ENCODE peak calls at places on chromosomes 13 and 19, in six cellular contexts. A is A549, M is tibial nerve, I is upper lobe of left lung, L is esophagus muscularis mucosa, W is sigmoid colon. B is an unnamed sample.

GRCh38 chr13:44197791-44198770 is 175.5 kb upstream of the SERP2 start:
- DNase-seq in I (no peak), L (peak; percentile 68), W (no peak), M (no peak), A (no peak), B (no peak)

GRCh38 chr13:25819856-25820530 is 231.8 kb downstream of the SHISA2 start:
- DNase-seq in A (no peak), I (peak; percentile 51), W (no peak), M (no peak), L (no peak), B (no peak)

GRCh38 chr13:77779461-77780272 is 82.2 kb downstream of the SLAIN1 start:
- DNase-seq in M (peak; percentile 66), I (peak; percentile 83), W (no peak), L (no peak), A (peak; percentile 1), B (peak; percentile 11)

GRCh38 chr19:58554494-58555368 is at the start of gene CHMP2A:
- DNase-seq in L (peak; percentile 100), M (peak; percentile 97), I (peak; percentile 98), W (peak; percentile 100), A (peak; percentile 98), B (peak; percentile 99)

GRCh38 chr19:12779162-12779993 is 4.0 kb upstream of the HOOK2 start:
- DNase-seq in I (peak; percentile 62), M (no peak), A (no peak), L (no peak), W (peak; percentile 89), B (peak; percentile 46)

GRCh38 chr13:50243926-50244325 is 228.7 kb downstream of the KCNRG start:
- DNase-seq in I (no peak), L (no peak), W (no peak), M (no peak), A (no peak), B (no peak)

GRCh38 chr19:33513424-33513823 is 8.2 kb downstream of the PEPD start:
- DNase-seq in M (no peak), I (no peak), W (no peak), L (no peak), A (no peak), B (no peak)

GRCh38 chr19:48754950-48755645 is at the start of gene FGF21:
- DNase-seq in W (no peak), L (no peak), A (no peak), I (no peak), M (no peak), B (no peak)

GRCh38 chr13:69585656-69586055 is 522.0 kb upstream of the ATXN8OS start:
- DNase-seq in I (no peak), L (no peak), M (no peak), A (no peak), W (no peak), B (no peak)

GRCh38 chr19:343941-344624 is 513 bp downstream of the MIER2 start:
- DNase-seq in W (peak; percentile 65), I (no peak), A (peak; percentile 47), L (no peak), M (no peak), B (no peak)

DNA sequence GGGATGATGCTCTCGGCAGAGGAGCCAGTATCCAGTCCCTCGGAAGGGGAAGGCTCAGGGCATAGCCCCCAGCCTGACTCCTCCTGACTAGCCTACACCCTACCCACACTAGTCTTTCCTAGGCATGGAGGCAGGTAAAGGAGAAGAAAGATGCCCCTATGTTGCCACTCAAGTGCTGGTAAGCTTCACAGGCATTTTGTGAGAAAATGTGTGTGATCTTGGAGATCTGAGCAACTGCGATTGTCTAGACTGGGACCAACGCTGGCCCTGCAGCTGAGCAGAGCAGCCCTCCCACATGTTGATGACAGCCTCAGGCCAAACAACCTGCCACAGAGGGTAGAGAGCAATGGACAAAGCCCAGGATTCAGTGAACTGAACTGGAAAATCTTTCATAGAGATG is 11.7 kb upstream of the ATP12A start:
- DNase-seq in A (no peak), L (no peak), I (no peak), W (no peak), M (no peak), B (no peak)
- H3K4me1 ChIP-seq in A (peaks cover 3% of the 10 kb centered on the region), L (peaks cover 8% of the 10 kb centered on the region), I (peaks cover 10% of the 10 kb centered on the region), W (peaks cover 22% of the 10 kb centered on the region), M (peaks cover 8% of the 10 kb centered on the region), B (peaks cover 24% of the 10 kb centered on the region)

DNA sequence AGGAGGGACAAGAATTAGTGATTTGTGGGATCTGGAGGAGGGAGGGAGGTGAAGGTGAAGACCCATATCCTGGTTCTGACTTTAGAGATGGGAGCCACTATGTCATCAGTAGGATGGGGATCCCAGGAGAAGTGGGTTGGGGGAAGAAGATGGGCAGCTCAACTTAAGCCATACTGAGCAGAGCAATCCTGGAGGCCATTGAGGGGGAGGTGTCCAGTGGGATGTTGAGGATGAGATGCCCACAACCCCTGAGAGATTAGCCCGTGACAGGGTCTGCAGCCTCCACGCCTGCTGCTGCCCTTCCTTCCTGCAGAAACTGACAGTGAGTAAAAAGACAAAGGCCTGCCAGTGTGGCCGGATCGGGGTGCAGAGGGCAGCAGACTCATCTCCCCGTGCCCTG is 11.2 kb upstream of the SIGLEC6 start:
- DNase-seq in L (no peak), W (no peak), A (no peak), I (no peak), M (no peak), B (no peak)
- TF ChIP-seq EP300 in L (no peak), W (no peak), A (no peak), I (no peak), M (no peak), B (no peak)

GRCh38 chr13:40706439-40706838 is 40.0 kb upstream of the FOXO1 start:
- DNase-seq in W (no peak), L (no peak), I (no peak), M (no peak), A (no peak), B (no peak)
- H3K27ac ChIP-seq in W (no peak overlapping the region), L (no peak overlapping the region), I (no peak overlapping the region), M (no peak overlapping the region), A (no peak overlapping the region), B (no peak overlapping the region)

DNA sequence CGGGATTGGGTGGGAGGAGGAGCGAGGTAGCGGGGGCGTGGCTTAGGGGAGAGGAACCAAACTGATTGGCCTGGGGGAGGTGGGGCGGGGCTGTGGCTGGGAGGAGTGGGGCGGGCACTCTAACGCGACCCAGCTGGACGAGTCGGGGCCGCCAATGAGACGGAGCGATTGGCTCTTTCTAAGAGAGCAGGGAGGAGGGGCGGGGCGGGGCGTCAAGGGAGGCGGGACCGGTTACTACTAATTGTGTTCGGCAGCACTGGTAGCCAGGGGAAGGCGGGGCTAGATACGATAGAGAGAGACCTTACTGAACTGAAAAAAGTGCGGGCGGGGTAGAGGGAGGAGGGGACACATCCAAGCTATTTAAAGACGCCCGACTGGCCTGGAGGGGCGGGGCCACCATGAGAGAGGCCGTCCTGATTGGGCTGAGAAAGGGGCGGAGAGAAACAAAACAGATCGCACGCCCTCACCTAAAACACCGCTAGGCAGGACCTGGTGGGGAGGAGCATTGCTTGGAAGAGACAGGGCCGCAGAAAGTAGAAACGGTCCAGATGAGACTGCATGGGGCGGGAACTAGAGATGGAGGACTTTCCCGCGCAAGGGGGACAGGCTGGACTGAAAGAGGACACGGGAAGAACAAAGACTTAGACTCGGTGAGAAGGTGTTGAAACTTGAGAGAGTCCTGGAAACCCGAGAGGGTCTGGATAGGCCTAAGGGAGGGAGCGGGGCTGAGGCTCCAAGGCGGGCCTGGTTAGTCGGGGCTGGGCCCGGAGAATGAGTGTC is at the start of gene KCNC3:
- DNase-seq in A (peak; percentile 99), I (peak; percentile 100), M (peak; percentile 94), W (peak; percentile 97), L (peak; percentile 99), B (peak; percentile 99)
- H3K4me1 ChIP-seq in A (peaks cover 45% of the 10 kb centered on the region), I (peaks cover 79% of the 10 kb centered on the region), M (peaks cover 22% of the 10 kb centered on the region), W (peaks cover 45% of the 10 kb centered on the region), L (peaks cover 32% of the 10 kb centered on the region), B (peaks cover 48% of the 10 kb centered on the region)

GRCh38 chr19:9584073-9584833 is at the start of gene ZNF121:
- DNase-seq in I (peak; percentile 79), M (peak; percentile 73), A (peak; percentile 36), W (peak; percentile 89), L (peak; percentile 98), B (peak; percentile 88)
- TF ChIP-seq EP300 in I (no peak), M (peak; percentile 56), A (no peak), W (no peak), L (no peak), B (no peak)

DNA sequence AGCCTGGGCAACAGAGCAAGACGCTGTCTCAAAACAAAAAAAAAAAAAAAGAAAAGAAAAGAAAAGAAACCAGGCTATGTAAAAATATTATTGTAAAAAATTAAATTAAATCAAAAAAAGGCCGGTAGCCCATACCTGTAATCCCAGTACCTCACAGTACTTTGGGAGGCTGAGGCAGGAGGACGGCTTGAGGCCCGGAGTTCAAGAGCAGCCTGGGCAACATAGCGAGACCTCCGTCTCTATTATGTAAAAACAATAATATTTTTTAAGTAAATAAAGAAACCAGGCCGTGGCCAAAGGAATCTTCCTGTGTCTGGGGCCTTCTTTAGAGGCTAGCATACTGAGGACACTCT is 770 bp upstream of the CAPNS1 start:
- DNase-seq in M (no peak), I (no peak), A (no peak), W (no peak), L (no peak), B (no peak)
- H3K27ac ChIP-seq in M (peak overlapping the region; percentile 100), I (peak overlapping the region; percentile 100), A (peak overlapping the region; percentile 93), W (peak overlapping the region; percentile 100), L (peak overlapping the region; percentile 92), B (peak overlapping the region; percentile 96)

DNA sequence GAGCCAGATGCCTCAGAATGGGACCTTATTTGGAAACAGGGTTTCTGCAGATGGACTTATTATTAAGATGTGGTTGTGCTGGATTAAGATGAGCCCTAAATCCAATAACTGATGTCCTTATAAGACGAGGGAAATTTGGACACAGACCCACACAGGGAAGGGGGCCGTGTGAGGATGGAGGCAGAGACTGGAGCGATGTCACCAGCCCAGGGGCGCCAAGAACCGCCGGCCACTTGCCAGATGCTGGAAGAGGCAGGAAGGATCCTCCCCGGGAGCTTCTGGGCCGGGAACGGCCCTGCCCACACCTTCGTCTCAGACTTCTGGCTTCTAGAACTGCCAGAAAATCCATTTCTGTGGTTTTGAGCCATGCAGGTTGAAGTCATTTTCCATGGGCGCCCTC is 26.6 kb downstream of the GNG7 start:
- DNase-seq in L (no peak), M (no peak), W (no peak), A (no peak), I (no peak), B (no peak)
- H3K4me1 ChIP-seq in L (peaks cover 13% of the 10 kb centered on the region), M (no peaks in the 10 kb centered on the region), W (peaks cover 8% of the 10 kb centered on the region), A (no peaks in the 10 kb centered on the region), I (peaks cover 5% of the 10 kb centered on the region), B (no peaks in the 10 kb centered on the region)

DNA sequence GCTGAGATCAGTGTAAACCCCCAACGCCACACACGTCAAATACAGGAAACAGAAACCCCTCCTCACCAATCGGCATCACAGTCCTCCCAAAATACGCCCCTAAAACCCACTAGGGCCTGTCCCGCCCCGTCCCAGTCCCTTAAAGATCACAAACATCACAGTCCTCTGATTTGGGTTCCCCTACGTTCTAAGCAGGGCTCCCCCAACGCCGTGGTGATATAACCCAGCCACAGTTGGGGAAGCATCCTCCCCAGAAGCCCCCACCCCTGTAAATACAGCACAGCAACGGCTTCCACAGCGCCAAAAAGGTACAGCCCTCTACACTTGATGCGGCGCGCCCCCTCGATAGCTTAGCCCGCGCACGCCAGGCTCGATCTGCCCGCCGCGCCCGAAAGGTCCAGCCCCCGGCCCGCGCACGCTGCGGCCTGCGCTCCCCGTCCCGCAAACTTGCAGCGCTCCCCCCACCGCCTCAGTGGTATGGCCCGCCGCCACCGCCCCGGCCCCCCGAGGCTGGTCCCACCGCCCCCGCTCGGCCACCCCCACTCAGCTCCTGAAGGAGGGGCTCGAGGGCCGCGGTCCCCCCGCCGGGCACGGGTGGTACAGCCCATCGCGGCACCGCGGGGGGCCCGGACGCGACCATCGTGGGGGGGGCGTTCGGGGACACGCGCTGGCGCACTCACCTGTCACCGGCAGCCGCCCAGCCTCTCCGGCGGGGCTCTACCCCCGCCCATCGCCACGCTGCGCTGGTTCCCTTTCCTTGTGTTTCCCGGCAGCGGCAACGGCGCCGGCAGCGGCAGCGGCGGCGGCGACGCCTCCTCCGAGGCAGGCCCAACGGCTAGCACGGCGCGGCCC is at the start of gene AKT2:
- DNase-seq in A (peak; percentile 85), I (no peak), W (peak; percentile 85), M (peak; percentile 18), L (no peak), B (no peak)
- TF ChIP-seq EP300 in A (no peak), I (no peak), W (no peak), M (no peak), L (no peak), B (no peak)

B was measured in transverse colon.